ENCODE peak calls at places on chromosomes 11 and 22, in four cellular contexts. T, I, D and K are unnamed samples.

GRCh38 chr11:19980388-19980787 is 179.9 kb downstream of the DBX1 start:
- DNase-seq in T (peak; percentile 54), I (no peak), D (peak; percentile 21), K (no peak)

GRCh38 chr11:67024410-67024809 is 1.5 kb downstream of the SYT12 start:
- DNase-seq in T (no peak), I (no peak), D (no peak), K (no peak)

GRCh38 chr11:72245232-72245816 is 1.3 kb upstream of the PHOX2A start:
- DNase-seq in T (no peak), I (no peak), D (no peak), K (no peak)

GRCh38 chr11:63710476-63711217 is 29.3 kb downstream of the RTN3 start:
- DNase-seq in T (peak; percentile 83), I (peak; percentile 24), D (peak; percentile 68), K (no peak)

GRCh38 chr11:77080643-77081210 is 14.0 kb downstream of the CAPN5 start:
- DNase-seq in T (peak; percentile 51), I (no peak), D (no peak), K (no peak)

GRCh38 chr22:39518996-39519680 is 1.2 kb upstream of the ATF4 start:
- DNase-seq in T (peak; percentile 48), I (no peak), D (no peak), K (no peak)

GRCh38 chr22:23511627-23512347 is 68.3 kb downstream of the IGLL1 start:
- DNase-seq in T (no peak), I (no peak), D (no peak), K (no peak)

GRCh38 chr11:86579406-86579731 is 93.0 kb downstream of the ME3 start:
- DNase-seq in T (no peak), I (no peak), D (peak; percentile 23), K (no peak)

GRCh38 chr11:73598719-73599379 is 937 bp upstream of the FAM168A start:
- DNase-seq in T (no peak), I (no peak), D (no peak), K (no peak)

GRCh38 chr22:36397081-36397766 is 9.5 kb upstream of the MYH9 start:
- DNase-seq in T (peak; percentile 72), I (no peak), D (no peak), K (no peak)

GRCh38 chr22:36397767-36398093 is 10.0 kb upstream of the MYH9 start:
- DNase-seq in T (no peak), I (no peak), D (no peak), K (no peak)

GRCh38 chr22:36395922-36396321 is 8.2 kb upstream of the MYH9 start:
- DNase-seq in T (peak; percentile 81), I (no peak), D (no peak), K (peak; percentile 92)

GRCh38 chr22:36398602-36399472 is 11.1 kb upstream of the MYH9 start:
- DNase-seq in T (peak; percentile 87), I (no peak), D (peak; percentile 86), K (no peak)

GRCh38 chr22:36399473-36399780 is 11.7 kb upstream of the MYH9 start:
- DNase-seq in T (no peak), I (peak; percentile 46), D (no peak), K (no peak)
- H3K4me2 ChIP-seq in T (no peak overlapping the region), I (peak overlapping the region; percentile 3), D (no peak overlapping the region), K (peak overlapping the region; percentile 35)

GRCh38 chr11:33388793-33389525 is 131.8 kb downstream of the HIPK3 start:
- DNase-seq in T (no peak), I (no peak), D (no peak), K (no peak)
- H3K9me1 ChIP-seq in T (no peaks in the 10 kb centered on the region), I (no peaks in the 10 kb centered on the region), D (no peaks in the 10 kb centered on the region), K (no peaks in the 10 kb centered on the region)

GRCh38 chr11:62443390-62444201 is 24.8 kb downstream of the SCGB1A1 start:
- DNase-seq in T (no peak), I (no peak), D (no peak), K (no peak)

GRCh38 chr11:62435741-62436485 is 17.1 kb downstream of the SCGB1A1 start:
- DNase-seq in T (no peak), I (no peak), D (no peak), K (no peak)

GRCh38 chr11:62438641-62439040 is 19.8 kb downstream of the SCGB1A1 start:
- DNase-seq in T (no peak), I (no peak), D (no peak), K (no peak)

GRCh38 chr11:62437616-62438015 is 18.8 kb downstream of the SCGB1A1 start:
- DNase-seq in T (no peak), I (no peak), D (no peak), K (no peak)

GRCh38 chr11:62439785-62440602 is 21.2 kb downstream of the SCGB1A1 start:
- DNase-seq in T (peak; percentile 77), I (no peak), D (peak; percentile 60), K (no peak)
- H3K4me2 ChIP-seq in T (no peak overlapping the region), I (peak overlapping the region; percentile 29), D (peak overlapping the region; percentile 9), K (no peak overlapping the region)

DNA sequence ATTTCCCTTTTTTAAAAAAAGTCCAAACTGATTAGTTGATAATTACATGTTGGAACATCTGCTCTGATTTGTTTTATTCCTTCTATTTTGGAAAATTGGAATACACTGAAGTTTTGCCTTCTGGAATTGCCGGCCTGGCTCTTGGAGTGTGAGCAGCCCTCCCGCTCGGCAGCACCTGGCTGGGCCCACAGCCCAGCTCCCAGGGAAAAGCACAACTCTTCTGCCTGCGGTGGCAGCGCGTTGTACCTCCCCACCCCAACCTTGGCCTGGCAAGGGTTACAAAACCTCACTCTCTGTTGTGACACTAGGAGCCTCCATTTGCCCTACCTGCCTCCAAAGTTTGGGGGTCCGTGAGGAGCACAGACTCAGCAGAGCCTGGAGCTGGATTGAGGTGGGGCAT is 143.7 kb downstream of the NXPE2 start:
- DNase-seq in T (no peak), I (no peak), D (no peak), K (no peak)
- H3K9me1 ChIP-seq in T (no peaks in the 10 kb centered on the region), I (peaks cover 4% of the 10 kb centered on the region), D (no peaks in the 10 kb centered on the region), K (no peaks in the 10 kb centered on the region)

GRCh38 chr22:19579880-19580279 is 55.7 kb upstream of the CLDN5 start:
- DNase-seq in T (no peak), I (peak; percentile 67), D (peak; percentile 92), K (no peak)

GRCh38 chr22:19582033-19582693 is 58.0 kb upstream of the CLDN5 start:
- DNase-seq in T (no peak), I (no peak), D (no peak), K (no peak)

GRCh38 chr22:19579113-19579811 is 55.1 kb upstream of the CLDN5 start:
- DNase-seq in T (no peak), I (peak; percentile 43), D (peak; percentile 25), K (no peak)

GRCh38 chr22:19578180-19579004 is 54.2 kb upstream of the CLDN5 start:
- DNase-seq in T (no peak), I (peak; percentile 68), D (no peak), K (no peak)

GRCh38 chr22:19580291-19580890 is 56.2 kb upstream of the CLDN5 start:
- DNase-seq in T (no peak), I (no peak), D (no peak), K (no peak)
- H3K4me2 ChIP-seq in T (no peak overlapping the region), I (no peak overlapping the region), D (peak overlapping the region; percentile 60), K (no peak overlapping the region)

GRCh38 chr11:44822369-44822768 is 95.6 kb downstream of the TSPAN18 start:
- DNase-seq in T (no peak), I (peak; percentile 17), D (no peak), K (no peak)

GRCh38 chr11:44823920-44824704 is 97.3 kb downstream of the TSPAN18 start:
- DNase-seq in T (no peak), I (no peak), D (peak; percentile 88), K (no peak)

GRCh38 chr11:44826922-44827643 is 100.3 kb downstream of the TSPAN18 start:
- DNase-seq in T (no peak), I (no peak), D (no peak), K (no peak)

GRCh38 chr11:44825058-44825795 is 98.5 kb downstream of the TSPAN18 start:
- DNase-seq in T (no peak), I (no peak), D (no peak), K (no peak)

GRCh38 chr11:44823006-44823405 is 96.2 kb downstream of the TSPAN18 start:
- DNase-seq in T (no peak), I (peak; percentile 53), D (no peak), K (no peak)
- H3K9me1 ChIP-seq in T (no peaks in the 10 kb centered on the region), I (no peaks in the 10 kb centered on the region), D (no peaks in the 10 kb centered on the region), K (no peaks in the 10 kb centered on the region)

DNA sequence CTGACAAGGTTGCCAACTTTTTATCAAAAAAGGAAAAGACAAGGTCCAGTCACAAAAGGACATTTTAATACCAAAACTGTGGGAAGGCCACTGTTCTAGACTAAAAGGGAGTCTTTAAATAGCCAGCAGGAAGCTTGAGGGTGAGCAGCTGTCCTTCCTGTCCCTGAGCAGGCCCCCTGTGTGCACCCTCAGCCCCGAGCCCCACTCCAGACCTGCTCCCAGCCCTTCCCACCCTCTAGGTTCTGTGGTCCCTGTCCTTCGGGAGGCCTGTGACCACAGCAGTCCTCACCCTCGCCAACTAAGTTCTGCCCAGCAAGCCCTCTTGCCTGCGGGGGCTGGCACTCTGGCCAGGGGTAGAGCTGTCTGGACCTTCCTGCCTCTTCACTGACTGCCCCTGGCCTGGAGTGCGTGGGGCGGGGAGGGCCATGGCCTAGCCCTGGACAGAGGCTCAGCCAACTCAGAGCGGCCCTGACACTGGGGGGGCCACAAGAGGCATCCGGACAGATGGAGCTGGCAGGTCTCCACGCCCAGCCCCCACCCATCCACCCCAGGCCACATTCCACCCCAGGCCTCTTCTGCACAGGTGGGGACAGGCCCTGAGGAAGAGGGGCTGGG is 1.6 kb upstream of the PLXNB2 start:
- DNase-seq in T (no peak), I (no peak), D (no peak), K (no peak)
- H3K4me2 ChIP-seq in T (peak overlapping the region; percentile 15), I (peak overlapping the region; percentile 17), D (no peak overlapping the region), K (no peak overlapping the region)

GRCh38 chr11:46616551-46617450 is at the start of gene HARBI1:
- DNase-seq in T (peak; percentile 85), I (peak; percentile 90), D (peak; percentile 89), K (no peak)
- H3K9me1 ChIP-seq in T (peaks cover 6% of the 10 kb centered on the region), I (no peaks in the 10 kb centered on the region), D (no peaks in the 10 kb centered on the region), K (no peaks in the 10 kb centered on the region)

DNA sequence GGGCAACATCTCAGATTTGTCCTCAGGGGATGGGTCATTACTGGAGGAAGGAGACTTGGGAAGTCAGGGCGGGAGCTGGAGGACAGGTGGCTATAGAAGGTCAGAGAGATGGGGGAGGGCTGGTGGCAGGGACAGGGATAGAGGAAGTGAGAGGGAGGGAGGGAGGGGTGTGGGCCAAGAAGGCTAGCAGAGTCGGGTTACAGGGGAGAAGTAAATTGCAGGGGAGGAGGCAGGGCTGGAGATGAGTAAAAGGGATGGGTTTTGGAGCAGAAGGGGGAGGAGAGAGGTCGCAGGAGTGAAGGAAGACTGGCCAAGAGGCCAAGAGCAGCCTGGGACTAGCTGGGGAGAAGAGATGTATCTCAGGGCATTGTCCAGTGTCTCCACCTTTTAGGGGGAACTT is 33.0 kb downstream of the LRRC10B start:
- DNase-seq in T (peak; percentile 52), I (peak; percentile 60), D (no peak), K (no peak)
- H3K4me2 ChIP-seq in T (peak overlapping the region; percentile 1), I (no peak overlapping the region), D (no peak overlapping the region), K (no peak overlapping the region)

GRCh38 chr11:7219457-7219856 is 32.2 kb upstream of the SYT9 start:
- DNase-seq in T (no peak), I (no peak), D (no peak), K (no peak)
- H3K9me1 ChIP-seq in T (no peaks in the 10 kb centered on the region), I (no peaks in the 10 kb centered on the region), D (no peaks in the 10 kb centered on the region), K (no peaks in the 10 kb centered on the region)